ENCODE peak calls at places on chromosome 2, in six cellular contexts. U is ecto neural progenitor cell; A is activated T-cell treated with anti-CD3 and anti-CD28 coated beads, Interleukin-2, amount 50 U/mL, for 72 hours; M is Daoy; I is activated CD4-positive, alpha-beta T cell treated with anti-CD3 and anti-CD28 coated beads, Interleukin-2, amount 10 ng/mL, durations not matched to agents 24 days and 14 days; T is activated T-helper 9 cell treated with anti-CD3 and anti-CD28 coated beads, Interleukin-2, amount 50 U/mL, for 16 hours. B is an unnamed sample.

GRCh38 chr2:201837824-201838340 is 31.5 kb downstream of the CDK15 start:
- DNase-seq in U (no peak), A (no peak), M (no peak), I (no peak), T (no peak), B (no peak)

GRCh38 chr2:134268265-134268664 is 14.4 kb downstream of the MGAT5 start:
- DNase-seq in U (no peak), A (no peak), M (peak), I (no peak), T (no peak), B (peak)

GRCh38 chr2:219218279-219219112 is at the start of gene ABCB6:
- DNase-seq in U (peak), A (peak), M (peak), I (peak), T (peak), B (peak)

GRCh38 chr2:16628316-16628715 is 37.3 kb downstream of the CYRIA start:
- DNase-seq in U (no peak), A (no peak), M (no peak), I (no peak), T (no peak), B (no peak)

GRCh38 chr2:32220445-32220844 is 44.2 kb downstream of the NLRC4 start:
- DNase-seq in U (no peak), A (no peak), M (no peak), I (no peak), T (no peak), B (no peak)

GRCh38 chr2:46813046-46813445 is 102.6 kb downstream of the MCFD2 start:
- DNase-seq in U (peak), A (no peak), M (no peak), I (no peak), T (no peak), B (no peak)

GRCh38 chr2:230129343-230129742 is 60.6 kb upstream of the SLC16A14 start:
- DNase-seq in U (no peak), A (no peak), M (no peak), I (no peak), T (no peak), B (no peak)

GRCh38 chr2:54513364-54513715 is 57.2 kb downstream of the SPTBN1 start:
- DNase-seq in U (no peak), A (no peak), M (no peak), I (no peak), T (no peak), B (no peak)

GRCh38 chr2:38168710-38169480 is 92.9 kb upstream of the CYP1B1 start:
- DNase-seq in U (no peak), A (no peak), M (no peak), I (no peak), T (no peak), B (peak)

GRCh38 chr2:8840475-8841091 is 3.2 kb upstream of the KIDINS220 start:
- DNase-seq in U (no peak), A (no peak), M (no peak), I (no peak), T (no peak), B (no peak)